ENCODE peak calls at places on chromosomes 12 and 14, in seven cellular contexts. A is fibroblast of lung; J is spleen; D is CD8-positive, alpha-beta T cell; U is kidney; H is upper lobe of right lung; X is HepG2. B is an unnamed sample.

GRCh38 chr12:111753144-111753881 is 13.4 kb upstream of the ALDH2 start:
- DNase-seq in A (peak), J (peak), D (no peak), U (peak), H (peak), X (peak), B (no peak)

GRCh38 chr14:72742682-72743195 is 151.2 kb downstream of the DPF3 start:
- DNase-seq in A (no peak), J (no peak), D (no peak), U (no peak), H (no peak), X (no peak), B (no peak)

GRCh38 chr14:22653012-22653621 is 9.0 kb upstream of the OR6J1 start:
- DNase-seq in A (peak), J (no peak), D (peak), U (no peak), H (peak), X (peak), B (no peak)

GRCh38 chr14:88179725-88180124 is 143.3 kb downstream of the KCNK10 start:
- DNase-seq in A (no peak), J (no peak), D (no peak), U (no peak), H (no peak), X (no peak), B (no peak)

GRCh38 chr14:79708991-79709390 is 502.3 kb downstream of the DIO2 start:
- DNase-seq in A (no peak), J (no peak), D (no peak), U (no peak), H (no peak), X (no peak), B (no peak)

GRCh38 chr12:132432721-132433577 is 57.0 kb upstream of the FBRSL1 start:
- DNase-seq in A (peak), J (no peak), D (no peak), U (no peak), H (no peak), X (no peak), B (no peak)

GRCh38 chr12:102249073-102249854 is 51.6 kb upstream of the PMCH start:
- DNase-seq in A (no peak), J (no peak), D (no peak), U (no peak), H (no peak), X (no peak), B (no peak)

GRCh38 chr14:39268393-39268792 is 34.7 kb downstream of the MIA2 start:
- DNase-seq in A (peak), J (no peak), D (no peak), U (no peak), H (no peak), X (peak), B (no peak)

GRCh38 chr12:25352078-25352918 is 101.6 kb upstream of the KRAS start:
- DNase-seq in A (no peak), J (no peak), D (no peak), U (no peak), H (no peak), X (no peak), B (peak)

GRCh38 chr12:3964404-3964803 is 91.2 kb upstream of the PARP11 start:
- DNase-seq in A (no peak), J (no peak), D (no peak), U (no peak), H (no peak), X (peak), B (no peak)

GRCh38 chr12:132275110-132275531 is 54.3 kb downstream of the GALNT9 start:
- DNase-seq in A (peak), J (no peak), D (no peak), U (peak), H (no peak), X (peak), B (no peak)

GRCh38 chr14:100158566-100159106 is 809 bp downstream of the DEGS2 start:
- DNase-seq in A (no peak), J (no peak), D (no peak), U (no peak), H (no peak), X (no peak), B (no peak)
- H3K4me3 ChIP-seq in A (no peak), J (peak), D (peak), U (no peak), H (peak), X (no peak), B (no peak)

GRCh38 chr12:40726366-40726765 is 34.1 kb downstream of the CNTN1 start:
- DNase-seq in A (no peak), J (no peak), D (no peak), U (no peak), H (no peak), X (no peak), B (no peak)

GRCh38 chr12:40727774-40728483 is 35.7 kb downstream of the CNTN1 start:
- DNase-seq in A (no peak), J (no peak), D (no peak), U (peak), H (no peak), X (no peak), B (no peak)

GRCh38 chr12:40718878-40719372 is 26.7 kb downstream of the CNTN1 start:
- DNase-seq in A (no peak), J (no peak), D (no peak), U (no peak), H (no peak), X (no peak), B (no peak)

GRCh38 chr12:40717576-40717975 is 25.3 kb downstream of the CNTN1 start:
- DNase-seq in A (no peak), J (no peak), D (no peak), U (no peak), H (no peak), X (no peak), B (no peak)

GRCh38 chr12:40723001-40723400 is 30.8 kb downstream of the CNTN1 start:
- DNase-seq in A (no peak), J (no peak), D (no peak), U (no peak), H (no peak), X (no peak), B (no peak)
- H3K4me3 ChIP-seq in A (no peak), J (no peak), D (no peak), U (no peak), H (no peak), X (no peak), B (no peak)

DNA sequence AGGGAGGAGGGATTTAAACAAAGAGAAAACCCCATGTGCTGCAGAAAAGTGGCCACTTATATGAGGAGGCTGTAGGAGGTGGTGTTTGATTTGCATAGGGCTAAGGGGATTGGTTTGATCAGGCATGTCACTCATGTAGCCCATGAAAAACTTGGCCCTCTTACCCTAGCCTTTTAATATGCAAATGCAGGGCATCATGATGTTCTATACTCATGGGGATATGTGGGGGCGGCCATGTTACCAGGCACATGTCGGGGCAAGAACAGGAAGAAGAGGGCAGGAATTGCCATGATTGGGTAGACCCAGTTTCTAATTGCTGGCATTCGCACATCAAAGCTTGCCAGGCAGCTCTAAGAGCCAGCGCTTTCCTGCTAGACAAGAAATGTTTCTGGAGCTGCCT is 28.8 kb downstream of the KLRK1 start:
- DNase-seq in A (no peak), J (no peak), D (no peak), U (no peak), H (no peak), X (no peak), B (no peak)
- H3K4me3 ChIP-seq in A (no peak), J (no peak), D (no peak), U (no peak), H (no peak), X (no peak), B (no peak)

DNA sequence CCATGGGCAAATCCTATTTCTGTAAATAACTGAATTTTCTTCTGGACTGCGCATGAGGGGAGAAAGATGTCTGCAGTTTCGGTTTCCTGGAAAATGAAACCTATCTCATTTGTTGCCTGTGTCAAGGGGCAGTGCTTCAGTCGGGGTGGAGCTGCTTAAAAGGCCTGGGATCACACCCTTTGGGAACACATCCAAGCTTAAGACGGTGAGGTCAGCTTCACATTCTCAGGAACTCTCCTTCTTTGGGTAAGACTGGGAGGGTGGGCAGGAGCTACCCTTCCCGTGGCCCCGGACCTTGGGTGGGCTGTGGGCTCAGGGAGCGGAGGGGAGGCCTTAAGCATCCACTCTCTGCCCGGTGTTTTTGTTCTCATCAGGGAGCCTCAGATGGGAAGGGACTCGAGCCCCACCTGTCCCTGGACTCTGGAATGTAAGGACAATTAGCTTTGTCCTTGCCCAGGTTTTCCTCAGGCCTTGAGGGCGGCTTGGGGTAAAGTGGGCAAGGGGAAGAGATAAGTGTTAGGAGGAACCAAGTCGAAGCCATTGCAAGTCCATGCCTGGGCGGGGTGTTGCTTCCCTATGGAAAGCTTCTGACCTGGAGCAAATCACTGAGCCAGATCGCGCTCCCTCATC is at the start of gene IFI27:
- DNase-seq in A (peak), J (no peak), D (no peak), U (no peak), H (no peak), X (no peak), B (no peak)
- H3K4me3 ChIP-seq in A (no peak), J (peak), D (no peak), U (peak), H (peak), X (no peak), B (no peak)

GRCh38 chr14:93964281-93964680 is 12.1 kb downstream of the ASB2 start:
- DNase-seq in A (no peak), J (no peak), D (no peak), U (peak), H (no peak), X (no peak), B (no peak)

GRCh38 chr14:93964820-93965286 is 11.5 kb downstream of the ASB2 start:
- DNase-seq in A (no peak), J (no peak), D (no peak), U (no peak), H (no peak), X (no peak), B (no peak)

GRCh38 chr14:93963692-93964091 is 12.7 kb downstream of the ASB2 start:
- DNase-seq in A (no peak), J (no peak), D (no peak), U (peak), H (no peak), X (no peak), B (no peak)

GRCh38 chr14:93961610-93962009 is 14.8 kb downstream of the ASB2 start:
- DNase-seq in A (no peak), J (no peak), D (no peak), U (peak), H (no peak), X (no peak), B (no peak)

DNA sequence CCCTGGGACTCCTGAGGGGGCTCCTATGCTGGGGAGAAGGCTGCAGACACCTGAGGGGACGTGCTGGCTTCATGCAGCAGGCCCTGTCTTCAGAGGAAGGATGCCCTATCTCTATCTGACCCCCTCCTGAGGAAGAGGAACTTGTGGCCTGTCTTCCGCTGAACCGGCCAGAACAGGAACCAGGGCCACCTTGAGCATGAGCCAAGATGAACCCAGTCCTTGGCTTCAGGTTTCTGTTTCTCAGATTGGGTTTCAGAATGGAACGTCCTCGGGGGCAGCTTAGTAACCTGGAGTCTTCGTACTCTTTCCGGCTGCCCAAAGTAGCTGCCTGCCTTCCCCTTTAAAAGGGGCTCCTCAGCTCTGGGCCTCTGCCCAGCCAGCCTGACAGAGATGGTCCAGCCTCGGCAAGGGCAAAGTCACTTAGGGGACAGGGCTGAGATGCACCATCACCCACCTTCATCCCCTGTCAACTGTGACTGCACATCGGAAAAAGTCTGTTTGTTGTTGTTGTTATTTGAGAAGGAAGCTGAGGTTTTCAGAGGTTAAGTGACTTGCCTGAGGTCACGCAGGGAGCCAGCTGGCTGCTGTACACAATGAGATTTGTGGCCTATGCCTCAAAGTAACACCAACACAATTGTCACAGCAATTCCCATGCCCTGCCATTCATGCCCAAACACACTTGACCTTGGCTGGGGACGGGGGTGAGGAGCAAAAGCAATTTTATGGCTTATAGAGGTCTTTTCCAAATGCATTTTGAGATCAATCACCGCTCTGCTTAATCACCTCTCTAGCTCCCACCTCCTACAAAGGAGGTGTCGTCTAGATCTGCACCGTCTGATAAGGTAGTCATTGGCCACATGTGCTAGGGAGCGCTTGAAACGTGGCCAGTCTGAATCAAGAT is 13.4 kb downstream of the ASB2 start:
- DNase-seq in A (peak), J (peak), D (peak), U (peak), H (no peak), X (no peak), B (no peak)
- H3K4me3 ChIP-seq in A (no peak), J (no peak), D (no peak), U (no peak), H (no peak), X (no peak), B (no peak)

GRCh38 chr14:83541147-83541546 is 1988.8 kb upstream of the FLRT2 start:
- DNase-seq in A (no peak), J (no peak), D (no peak), U (no peak), H (no peak), X (no peak), B (no peak)
- H3K4me3 ChIP-seq in A (no peak), J (no peak), D (no peak), U (no peak), H (no peak), X (no peak), B (no peak)

GRCh38 chr12:123152823-123153222 is 1.9 kb upstream of the PITPNM2 start:
- DNase-seq in A (no peak), J (no peak), D (no peak), U (no peak), H (no peak), X (no peak), B (no peak)

GRCh38 chr12:123150273-123150803 is 552 bp downstream of the PITPNM2 start:
- DNase-seq in A (no peak), J (peak), D (no peak), U (peak), H (peak), X (no peak), B (no peak)

GRCh38 chr12:123149828-123150272 is 1.0 kb downstream of the PITPNM2 start:
- DNase-seq in A (no peak), J (no peak), D (no peak), U (no peak), H (no peak), X (no peak), B (no peak)

GRCh38 chr12:123151679-123152454 is 977 bp upstream of the PITPNM2 start:
- DNase-seq in A (no peak), J (no peak), D (no peak), U (peak), H (no peak), X (no peak), B (no peak)

GRCh38 chr12:123150804-123151678 is at the start of gene PITPNM2:
- DNase-seq in A (peak), J (peak), D (peak), U (peak), H (peak), X (no peak), B (no peak)
- H3K4me3 ChIP-seq in A (peak), J (peak), D (peak), U (peak), H (peak), X (peak), B (peak)

GRCh38 chr12:125983784-125984510 is 918.7 kb downstream of the AACS start:
- DNase-seq in A (no peak), J (no peak), D (no peak), U (no peak), H (no peak), X (no peak), B (no peak)

GRCh38 chr12:125988545-125988944 is 923.3 kb downstream of the AACS start:
- DNase-seq in A (no peak), J (no peak), D (no peak), U (no peak), H (no peak), X (no peak), B (no peak)

GRCh38 chr12:125981610-125982253 is 916.5 kb downstream of the AACS start:
- DNase-seq in A (no peak), J (no peak), D (no peak), U (no peak), H (no peak), X (peak), B (no peak)

GRCh38 chr12:125983094-125983783 is 918.0 kb downstream of the AACS start:
- DNase-seq in A (no peak), J (peak), D (no peak), U (no peak), H (peak), X (peak), B (no peak)
- H3K4me3 ChIP-seq in A (no peak), J (peak), D (no peak), U (peak), H (peak), X (peak), B (no peak)